ENCODE peak calls at places on chromosome 14, in nine cellular contexts. Q is tibial artery; S is naive thymus-derived CD4-positive, alpha-beta T cell; O is vagina; H is heart right ventricle; W is pancreas; D is aorta; M is Peyer's patch; B is K562. X is an unnamed sample.

GRCh38 chr14:102885686-102886447 is 36.6 kb upstream of the AMN start:
- DNase-seq in Q (no peak), S (no peak), O (no peak), H (no peak), W (no peak), D (no peak), M (no peak), B (no peak), X (no peak)

GRCh38 chr14:54330876-54331275 is 65.9 kb upstream of the CDKN3 start:
- DNase-seq in Q (no peak), S (no peak), O (no peak), H (no peak), W (no peak), D (no peak), M (no peak), B (no peak), X (no peak)

GRCh38 chr14:65423986-65424385 is 11.5 kb downstream of the FUT8 start:
- DNase-seq in Q (no peak), S (no peak), O (no peak), H (no peak), W (no peak), D (no peak), M (no peak), B (no peak), X (no peak)

GRCh38 chr14:89201645-89202044 is 215.4 kb downstream of the FOXN3 start:
- DNase-seq in Q (no peak), S (no peak), O (no peak), H (no peak), W (no peak), D (no peak), M (no peak), B (no peak), X (no peak)

GRCh38 chr14:61111145-61112130 is 130.4 kb downstream of the SLC38A6 start:
- DNase-seq in Q (no peak), S (no peak), O (no peak), H (no peak), W (no peak), D (no peak), M (no peak), B (no peak), X (no peak)

GRCh38 chr14:37045340-37046061 is 126.9 kb downstream of the SLC25A21 start:
- DNase-seq in Q (no peak), S (no peak), O (no peak), H (no peak), W (no peak), D (no peak), M (no peak), B (no peak), X (no peak)

GRCh38 chr14:37586783-37587428 is 8.1 kb downstream of the FOXA1 start:
- DNase-seq in Q (no peak), S (no peak), O (no peak), H (no peak), W (no peak), D (no peak), M (no peak), B (no peak), X (no peak)

GRCh38 chr14:68552597-68552996 is 240.3 kb downstream of the ZFP36L1 start:
- DNase-seq in Q (peak; percentile 64), S (no peak), O (no peak), H (no peak), W (no peak), D (no peak), M (peak; percentile 51), B (no peak), X (no peak)

GRCh38 chr14:99907761-99908652 is 114.8 kb downstream of the EML1 start:
- DNase-seq in Q (no peak), S (no peak), O (no peak), H (no peak), W (no peak), D (no peak), M (no peak), B (no peak), X (no peak)

GRCh38 chr14:61153436-61153835 is 127.7 kb downstream of the TMEM30B start:
- DNase-seq in Q (no peak), S (no peak), O (no peak), H (no peak), W (no peak), D (no peak), M (no peak), B (no peak), X (no peak)

GRCh38 chr14:60164717-60165546 is at the start of gene DHRS7:
- DNase-seq in Q (peak; percentile 84), S (peak; percentile 56), O (no peak), H (peak; percentile 82), W (peak; percentile 91), D (peak; percentile 94), M (peak; percentile 78), B (peak; percentile 56), X (peak; percentile 90)

GRCh38 chr14:101040538-101041442 is 137.3 kb upstream of the RTL1 start:
- DNase-seq in Q (no peak), S (no peak), O (no peak), H (no peak), W (no peak), D (peak; percentile 20), M (no peak), B (no peak), X (no peak)

GRCh38 chr14:89618309-89618708 is 201.3 kb upstream of the FOXN3 start:
- DNase-seq in Q (no peak), S (no peak), O (no peak), H (no peak), W (no peak), D (no peak), M (no peak), B (no peak), X (no peak)

GRCh38 chr14:105132921-105133320 is 35.7 kb downstream of the JAG2 start:
- DNase-seq in Q (no peak), S (no peak), O (no peak), H (no peak), W (no peak), D (no peak), M (no peak), B (no peak), X (no peak)

GRCh38 chr14:76985021-76985420 is 43.5 kb downstream of the IRF2BPL start:
- DNase-seq in Q (no peak), S (no peak), O (no peak), H (no peak), W (no peak), D (no peak), M (no peak), B (no peak), X (no peak)

GRCh38 chr14:56807586-56808168 is 2.6 kb downstream of the OTX2 start:
- DNase-seq in Q (no peak), S (no peak), O (no peak), H (no peak), W (no peak), D (no peak), M (no peak), B (no peak), X (no peak)

GRCh38 chr14:50215416-50215815 is 16.0 kb downstream of the SOS2 start:
- DNase-seq in Q (no peak), S (no peak), O (no peak), H (no peak), W (no peak), D (no peak), M (no peak), B (no peak), X (no peak)
- H3K4me3 ChIP-seq in Q (no peak overlapping the region), S (no peak overlapping the region), O (no peak overlapping the region), H (no peak overlapping the region), W (no peak overlapping the region), D (no peak overlapping the region), M (no peak overlapping the region), B (no peak overlapping the region), X (no peak overlapping the region)

GRCh38 chr14:52003324-52003723 is 14.0 kb downstream of the RTRAF start:
- DNase-seq in Q (no peak), S (no peak), O (no peak), H (no peak), W (no peak), D (no peak), M (no peak), B (no peak), X (no peak)
- H3K36me3 ChIP-seq in Q (peaks cover 68% of the 10 kb centered on the region), S (peaks cover 45% of the 10 kb centered on the region), O (peaks cover 64% of the 10 kb centered on the region), H (peaks cover 100% of the 10 kb centered on the region), W (no peaks in the 10 kb centered on the region), D (peaks cover 7% of the 10 kb centered on the region), M (peaks cover 81% of the 10 kb centered on the region), B (peaks cover 96% of the 10 kb centered on the region), X (peaks cover 88% of the 10 kb centered on the region)

GRCh38 chr14:64198486-64198885 is 95.7 kb downstream of the ESR2 start:
- DNase-seq in Q (no peak), S (no peak), O (no peak), H (no peak), W (no peak), D (no peak), M (no peak), B (no peak), X (no peak)
- H3K27ac ChIP-seq in Q (no peak overlapping the region), S (no peak overlapping the region), O (no peak overlapping the region), H (peak overlapping the region; percentile 83), W (no peak overlapping the region), D (no peak overlapping the region), M (no peak overlapping the region), B (no peak overlapping the region), X (peak overlapping the region; percentile 87)

GRCh38 chr14:67544590-67544989 is 11.5 kb downstream of the PLEKHH1 start:
- DNase-seq in Q (no peak), S (no peak), O (no peak), H (no peak), W (no peak), D (no peak), M (no peak), B (no peak), X (no peak)

GRCh38 chr14:67538501-67538900 is 5.4 kb downstream of the PLEKHH1 start:
- DNase-seq in Q (no peak), S (no peak), O (no peak), H (no peak), W (no peak), D (no peak), M (no peak), B (no peak), X (no peak)

GRCh38 chr14:67537736-67538135 is 4.6 kb downstream of the PLEKHH1 start:
- DNase-seq in Q (no peak), S (no peak), O (no peak), H (no peak), W (no peak), D (no peak), M (no peak), B (no peak), X (no peak)

GRCh38 chr14:67539116-67539515 is 6.0 kb downstream of the PLEKHH1 start:
- DNase-seq in Q (no peak), S (no peak), O (no peak), H (no peak), W (no peak), D (no peak), M (no peak), B (no peak), X (no peak)

DNA sequence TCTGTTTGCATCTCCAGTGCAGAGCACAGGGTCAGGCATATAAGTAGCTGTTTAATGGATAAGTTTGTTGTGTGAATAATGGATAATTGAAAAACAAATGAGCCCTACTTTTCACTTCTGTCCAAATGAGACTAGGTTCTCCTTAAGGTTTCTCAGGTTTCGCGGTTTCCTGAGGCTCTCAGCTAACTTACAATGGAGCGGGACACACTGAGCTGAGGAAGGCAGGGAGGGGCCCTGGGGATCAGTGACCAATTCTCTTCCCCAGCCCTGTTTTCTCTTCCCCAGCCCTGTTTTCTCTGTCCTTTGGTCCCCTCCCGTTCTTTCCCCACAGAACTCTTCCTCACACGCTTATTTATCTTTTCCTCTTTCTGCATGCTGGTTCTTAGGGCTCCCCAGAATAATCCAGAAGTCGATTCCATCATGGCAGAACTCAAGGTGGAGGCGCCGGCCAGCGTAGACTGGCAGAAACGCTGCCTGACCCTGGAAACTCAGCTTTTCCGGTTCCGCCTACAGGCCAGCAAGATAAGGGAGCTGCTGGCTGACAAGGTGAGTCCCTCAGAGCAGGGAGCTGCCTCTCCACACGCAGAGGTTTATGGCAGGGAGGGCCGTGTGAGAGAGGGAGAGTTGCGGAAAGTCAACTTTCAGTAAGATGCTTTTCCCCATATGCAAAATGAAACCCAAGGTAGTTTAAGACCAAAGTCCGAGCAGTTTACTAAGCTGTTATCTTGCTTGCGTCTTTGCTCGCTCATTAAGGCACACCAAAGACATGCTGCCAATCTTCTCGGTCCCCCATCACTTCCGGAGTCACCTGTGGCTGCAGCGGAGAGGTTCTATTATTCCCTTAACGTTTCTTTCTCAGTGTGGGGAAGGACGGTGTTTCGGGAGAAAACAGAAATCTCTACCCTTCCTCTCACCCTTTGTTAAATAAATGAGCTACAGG is 8.6 kb downstream of the PLEKHH1 start:
- DNase-seq in Q (no peak), S (no peak), O (no peak), H (no peak), W (peak; percentile 84), D (no peak), M (no peak), B (peak; percentile 38), X (no peak)
- H3K4me3 ChIP-seq in Q (no peak overlapping the region), S (no peak overlapping the region), O (no peak overlapping the region), H (no peak overlapping the region), W (no peak overlapping the region), D (no peak overlapping the region), M (peak overlapping the region; percentile 43), B (peak overlapping the region; percentile 26), X (no peak overlapping the region)

X was measured in left ventricle myocardium inferior.